ENCODE peak calls at places on chromosomes 1 and 21, in five cellular contexts. One of them, this sample, is unnamed.

GRCh38 chr1:198906739-198907422 is 268.0 kb downstream of the PTPRC start:
- DNase-seq in WTC11: no peak
- DNase-seq in B cell: no peak
- DNase-seq in brain microvascular endothelial cell: no peak
- DNase-seq in nephron progenitor cell: no peak
- DNase-seq in this sample: no peak

GRCh38 chr1:156103521-156103947 is 11.0 kb upstream of the LMNA start:
- DNase-seq in WTC11: no peak
- DNase-seq in B cell: no peak
- DNase-seq in brain microvascular endothelial cell: no peak
- DNase-seq in nephron progenitor cell: no peak
- DNase-seq in this sample: no peak

GRCh38 chr1:224809613-224810012 is 119.9 kb upstream of the DNAH14 start:
- DNase-seq in WTC11: no peak
- DNase-seq in B cell: no peak
- DNase-seq in brain microvascular endothelial cell: no peak
- DNase-seq in nephron progenitor cell: no peak
- DNase-seq in this sample: no peak

GRCh38 chr1:101284021-101284420 is 47.2 kb downstream of the S1PR1 start:
- DNase-seq in WTC11: no peak
- DNase-seq in B cell: no peak
- DNase-seq in brain microvascular endothelial cell: no peak
- DNase-seq in nephron progenitor cell: no peak
- DNase-seq in this sample: no peak

GRCh38 chr1:102100666-102101065 is 103.9 kb upstream of the OLFM3 start:
- DNase-seq in WTC11: no peak
- DNase-seq in B cell: no peak
- DNase-seq in brain microvascular endothelial cell: no peak
- DNase-seq in nephron progenitor cell: no peak
- DNase-seq in this sample: no peak

GRCh38 chr1:227374846-227375245 is 56.6 kb upstream of the CDC42BPA start:
- DNase-seq in WTC11: no peak
- DNase-seq in B cell: no peak
- DNase-seq in brain microvascular endothelial cell: no peak
- DNase-seq in nephron progenitor cell: no peak
- DNase-seq in this sample: no peak

GRCh38 chr1:39946216-39946615 is 8.7 kb upstream of the MFSD2A start:
- DNase-seq in WTC11: no peak
- DNase-seq in B cell: no peak
- DNase-seq in brain microvascular endothelial cell: no peak
- DNase-seq in nephron progenitor cell: no peak
- DNase-seq in this sample: no peak

GRCh38 chr1:244839656-244840055 is 4.2 kb downstream of the COX20 start:
- DNase-seq in WTC11: no peak
- DNase-seq in B cell: no peak
- DNase-seq in brain microvascular endothelial cell: no peak
- DNase-seq in nephron progenitor cell: no peak
- DNase-seq in this sample: no peak

GRCh38 chr1:199671684-199672083 is 355.8 kb upstream of the NR5A2 start:
- DNase-seq in WTC11: no peak
- DNase-seq in B cell: no peak
- DNase-seq in brain microvascular endothelial cell: no peak
- DNase-seq in nephron progenitor cell: no peak
- DNase-seq in this sample: no peak

GRCh38 chr1:201089621-201090020 is 22.6 kb downstream of the CACNA1S start:
- DNase-seq in WTC11: no peak
- DNase-seq in B cell: no peak
- DNase-seq in brain microvascular endothelial cell: no peak
- DNase-seq in nephron progenitor cell: peak
- DNase-seq in this sample: no peak

GRCh38 chr21:27171704-27172103 is 204.8 kb upstream of the ADAMTS5 start:
- DNase-seq in WTC11: no peak
- DNase-seq in B cell: no peak
- DNase-seq in brain microvascular endothelial cell: no peak
- DNase-seq in nephron progenitor cell: no peak
- DNase-seq in this sample: no peak

GRCh38 chr1:162381941-162382750 is 618 bp downstream of the C1orf226 start:
- DNase-seq in WTC11: no peak
- DNase-seq in B cell: no peak
- DNase-seq in brain microvascular endothelial cell: no peak
- DNase-seq in nephron progenitor cell: no peak
- DNase-seq in this sample: no peak

GRCh38 chr1:6794164-6794563 is 8.9 kb downstream of the CAMTA1 start:
- DNase-seq in WTC11: no peak
- DNase-seq in B cell: no peak
- DNase-seq in brain microvascular endothelial cell: no peak
- DNase-seq in nephron progenitor cell: no peak
- DNase-seq in this sample: no peak

GRCh38 chr1:108747128-108747827 is 804 bp downstream of the STXBP3 start:
- DNase-seq in WTC11: peak
- DNase-seq in B cell: no peak
- DNase-seq in brain microvascular endothelial cell: peak
- DNase-seq in nephron progenitor cell: peak
- DNase-seq in this sample: peak

GRCh38 chr21:41112740-41113692 is 54.9 kb upstream of the BACE2 start:
- DNase-seq in WTC11: no peak
- DNase-seq in B cell: no peak
- DNase-seq in brain microvascular endothelial cell: peak
- DNase-seq in nephron progenitor cell: no peak
- DNase-seq in this sample: no peak

GRCh38 chr1:245197911-245198379 is 43.2 kb downstream of the KIF26B start:
- DNase-seq in WTC11: no peak
- DNase-seq in B cell: no peak
- DNase-seq in brain microvascular endothelial cell: peak
- DNase-seq in nephron progenitor cell: no peak
- DNase-seq in this sample: no peak

GRCh38 chr1:68276448-68276847 is 44.1 kb upstream of the WLS start:
- DNase-seq in WTC11: peak
- DNase-seq in B cell: no peak
- DNase-seq in brain microvascular endothelial cell: no peak
- DNase-seq in nephron progenitor cell: no peak
- DNase-seq in this sample: no peak

DNA sequence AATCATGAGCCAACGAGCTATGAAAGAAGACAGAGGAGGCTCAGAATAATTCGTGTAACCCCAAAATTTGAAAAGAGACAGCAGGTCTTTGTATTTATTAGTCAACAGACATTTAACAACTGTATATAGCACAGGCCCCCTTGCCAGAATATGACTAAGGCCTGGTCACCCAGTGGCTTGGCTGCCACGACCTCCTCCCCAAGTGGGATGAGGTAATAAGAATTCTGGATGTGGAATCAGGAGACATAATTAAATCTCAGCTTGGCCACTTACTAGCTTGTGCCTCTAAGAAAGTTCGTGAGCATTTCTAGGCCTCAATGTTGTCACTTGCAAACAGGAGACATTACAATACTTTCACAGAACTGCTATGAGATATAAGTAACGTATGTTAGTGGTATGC is 134.2 kb upstream of the TNFSF4 start:
- DNase-seq in WTC11: no peak
- DNase-seq in B cell: no peak
- DNase-seq in brain microvascular endothelial cell: peak
- DNase-seq in nephron progenitor cell: no peak
- DNase-seq in this sample: no peak
- TF ChIP-seq CTCF in WTC11: no peak
- TF ChIP-seq CTCF in B cell: no peak
- TF ChIP-seq CTCF in brain microvascular endothelial cell: no peak
- TF ChIP-seq CTCF in nephron progenitor cell: no peak
- TF ChIP-seq CTCF in this sample: no peak

GRCh38 chr1:91502882-91503184 is 2.2 kb downstream of the CDC7 start:
- DNase-seq in WTC11: no peak
- DNase-seq in B cell: no peak
- DNase-seq in brain microvascular endothelial cell: peak
- DNase-seq in nephron progenitor cell: no peak
- DNase-seq in this sample: no peak
- TF ChIP-seq CTCF in WTC11: no peak
- TF ChIP-seq CTCF in B cell: no peak
- TF ChIP-seq CTCF in brain microvascular endothelial cell: peak
- TF ChIP-seq CTCF in nephron progenitor cell: no peak
- TF ChIP-seq CTCF in this sample: no peak

GRCh38 chr1:183353597-183353996 is 64.6 kb downstream of the NMNAT2 start:
- DNase-seq in WTC11: no peak
- DNase-seq in B cell: no peak
- DNase-seq in brain microvascular endothelial cell: no peak
- DNase-seq in nephron progenitor cell: no peak
- DNase-seq in this sample: no peak

GRCh38 chr1:183355181-183355580 is 63.0 kb downstream of the NMNAT2 start:
- DNase-seq in WTC11: no peak
- DNase-seq in B cell: no peak
- DNase-seq in brain microvascular endothelial cell: no peak
- DNase-seq in nephron progenitor cell: no peak
- DNase-seq in this sample: no peak

GRCh38 chr1:183356534-183357182 is 61.5 kb downstream of the NMNAT2 start:
- DNase-seq in WTC11: no peak
- DNase-seq in B cell: no peak
- DNase-seq in brain microvascular endothelial cell: no peak
- DNase-seq in nephron progenitor cell: no peak
- DNase-seq in this sample: no peak

GRCh38 chr1:183361081-183361480 is 57.1 kb downstream of the NMNAT2 start:
- DNase-seq in WTC11: no peak
- DNase-seq in B cell: no peak
- DNase-seq in brain microvascular endothelial cell: no peak
- DNase-seq in nephron progenitor cell: no peak
- DNase-seq in this sample: no peak

GRCh38 chr1:183355797-183356196 is 62.4 kb downstream of the NMNAT2 start:
- DNase-seq in WTC11: no peak
- DNase-seq in B cell: no peak
- DNase-seq in brain microvascular endothelial cell: no peak
- DNase-seq in nephron progenitor cell: no peak
- DNase-seq in this sample: no peak
- TF ChIP-seq CTCF in WTC11: no peak
- TF ChIP-seq CTCF in B cell: no peak
- TF ChIP-seq CTCF in brain microvascular endothelial cell: no peak
- TF ChIP-seq CTCF in nephron progenitor cell: no peak
- TF ChIP-seq CTCF in this sample: no peak

DNA sequence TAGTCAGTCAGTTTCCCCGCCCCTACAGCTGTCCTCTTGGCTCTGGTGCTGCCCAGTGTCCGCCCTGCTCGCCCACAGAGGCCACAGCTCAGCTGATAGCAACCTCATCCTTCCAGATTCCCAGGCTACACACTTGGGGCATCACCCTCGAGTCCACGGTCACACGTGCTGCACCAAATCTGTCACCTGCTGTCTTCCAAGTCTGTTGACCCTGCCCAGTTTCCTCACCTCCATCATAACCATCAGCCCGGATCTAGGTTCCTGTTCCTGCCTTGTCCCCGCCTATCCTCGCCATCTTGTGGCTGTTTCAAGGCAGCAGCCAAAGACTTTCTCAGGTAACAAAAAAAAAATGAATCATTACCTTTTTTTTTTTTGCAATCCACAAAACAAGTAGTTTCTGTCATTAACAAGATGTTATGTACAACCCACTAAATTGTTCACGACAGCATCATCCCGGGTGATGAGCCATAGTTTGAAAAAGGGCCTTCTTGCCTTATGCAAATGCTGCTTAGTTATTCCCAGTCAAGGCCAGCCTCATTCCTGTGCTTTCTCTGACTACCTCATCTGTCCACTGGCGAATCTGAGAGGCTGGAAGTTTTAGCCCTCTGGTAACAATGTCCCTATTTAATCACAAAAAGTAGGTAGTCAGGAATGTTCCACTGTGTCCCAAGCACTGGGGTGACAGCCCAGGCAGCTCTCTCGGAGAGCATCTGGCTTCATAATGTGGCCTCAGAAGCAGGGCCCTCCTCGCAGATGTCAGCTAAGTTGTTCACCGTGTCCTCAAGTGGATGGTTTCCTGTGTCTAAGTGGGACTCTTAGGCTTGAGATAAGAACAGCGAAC is 4.9 kb upstream of the MIIP start:
- DNase-seq in WTC11: no peak
- DNase-seq in B cell: no peak
- DNase-seq in brain microvascular endothelial cell: peak
- DNase-seq in nephron progenitor cell: no peak
- DNase-seq in this sample: no peak
- TF ChIP-seq CTCF in WTC11: no peak
- TF ChIP-seq CTCF in B cell: no peak
- TF ChIP-seq CTCF in brain microvascular endothelial cell: peak
- TF ChIP-seq CTCF in nephron progenitor cell: no peak
- TF ChIP-seq CTCF in this sample: peak

GRCh38 chr1:32074841-32075240 is 2.1 kb downstream of the TMEM39B start:
- DNase-seq in WTC11: no peak
- DNase-seq in B cell: no peak
- DNase-seq in brain microvascular endothelial cell: no peak
- DNase-seq in nephron progenitor cell: no peak
- DNase-seq in this sample: no peak

GRCh38 chr1:32072622-32073386 is at the start of gene TMEM39B:
- DNase-seq in WTC11: peak
- DNase-seq in B cell: peak
- DNase-seq in brain microvascular endothelial cell: peak
- DNase-seq in nephron progenitor cell: peak
- DNase-seq in this sample: peak

GRCh38 chr1:32077451-32077850 is 4.7 kb downstream of the TMEM39B start:
- DNase-seq in WTC11: no peak
- DNase-seq in B cell: no peak
- DNase-seq in brain microvascular endothelial cell: no peak
- DNase-seq in nephron progenitor cell: no peak
- DNase-seq in this sample: no peak

GRCh38 chr1:32071758-32072621 is 749 bp upstream of the TMEM39B start:
- DNase-seq in WTC11: no peak
- DNase-seq in B cell: no peak
- DNase-seq in brain microvascular endothelial cell: peak
- DNase-seq in nephron progenitor cell: no peak
- DNase-seq in this sample: no peak

DNA sequence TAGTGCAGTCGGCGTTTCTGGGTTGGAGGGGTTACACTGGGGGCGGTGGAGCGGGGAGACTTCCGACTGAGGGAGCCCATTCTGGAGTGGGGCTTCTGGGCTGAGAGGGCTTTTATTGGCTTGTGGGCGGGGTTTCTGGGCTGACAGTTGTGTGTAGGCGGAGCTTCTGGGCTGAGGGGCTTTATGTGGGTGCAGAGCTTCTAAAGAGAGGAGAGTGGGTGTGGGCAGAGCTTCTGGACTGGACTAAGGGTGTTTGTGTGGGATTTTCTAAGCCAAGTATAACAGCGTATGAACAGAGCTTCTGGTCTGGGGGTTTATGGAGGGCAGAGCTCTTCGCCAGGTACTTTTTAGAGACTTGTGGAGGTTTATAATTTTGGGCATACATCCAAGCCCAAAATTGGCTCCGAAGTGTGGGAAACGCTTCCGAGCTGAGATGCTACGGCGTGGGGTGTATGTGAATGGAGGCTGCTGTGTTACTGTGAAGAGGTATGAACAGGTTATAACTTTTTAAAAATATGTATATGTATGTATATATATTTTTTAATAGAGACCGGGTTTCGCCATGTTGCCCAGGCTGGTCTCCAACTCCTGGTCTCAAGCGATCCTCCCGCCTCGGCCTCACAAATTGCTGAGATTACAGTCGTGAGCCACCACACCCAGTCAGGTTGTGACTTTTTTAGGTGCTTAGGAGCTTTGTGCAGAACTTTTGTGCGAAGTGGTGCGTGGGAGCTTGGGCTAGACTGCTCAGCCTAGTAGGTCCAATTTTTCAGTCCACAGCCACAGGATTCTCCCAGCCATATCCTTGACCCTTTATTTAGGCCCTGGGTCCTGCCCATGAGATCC is 869 bp downstream of the TMEM39B start:
- DNase-seq in WTC11: no peak
- DNase-seq in B cell: no peak
- DNase-seq in brain microvascular endothelial cell: no peak
- DNase-seq in nephron progenitor cell: no peak
- DNase-seq in this sample: no peak
- TF ChIP-seq CTCF in WTC11: no peak
- TF ChIP-seq CTCF in B cell: peak
- TF ChIP-seq CTCF in brain microvascular endothelial cell: peak
- TF ChIP-seq CTCF in nephron progenitor cell: no peak
- TF ChIP-seq CTCF in this sample: no peak

GRCh38 chr1:182444497-182444896 is 5.4 kb upstream of the RGSL1 start:
- DNase-seq in WTC11: peak
- DNase-seq in B cell: no peak
- DNase-seq in brain microvascular endothelial cell: no peak
- DNase-seq in nephron progenitor cell: no peak
- DNase-seq in this sample: no peak
- TF ChIP-seq CTCF in WTC11: no peak
- TF ChIP-seq CTCF in B cell: no peak
- TF ChIP-seq CTCF in brain microvascular endothelial cell: no peak
- TF ChIP-seq CTCF in nephron progenitor cell: no peak
- TF ChIP-seq CTCF in this sample: no peak

This sample was measured in RWPE2.